ENCODE peak calls at places on chromosomes 13 and 19, in nine cellular contexts. R is progenitor cell of endocrine pancreas, V is prostate gland, G is ascending aorta, O is Peyer's patch, S is mucosa of descending colon, C is upper lobe of left lung, N is GM23338, A is breast epithelium. U is an unnamed sample.

GRCh38 chr13:45063261-45063870 is 56.9 kb upstream of the GTF2F2 start:
- DNase-seq in R (no peak), V (no peak), G (no peak), O (no peak), S (no peak), C (no peak), N (no peak), A (no peak), U (no peak)

GRCh38 chr13:42574011-42574410 is at the start of gene TNFSF11:
- DNase-seq in R (no peak), V (no peak), G (no peak), O (no peak), S (peak), C (no peak), N (peak), A (no peak), U (no peak)

GRCh38 chr19:50313812-50314536 is 15.2 kb downstream of the KCNC3 start:
- DNase-seq in R (no peak), V (no peak), G (no peak), O (no peak), S (no peak), C (no peak), N (peak), A (no peak), U (no peak)

GRCh38 chr19:14369399-14370168 is 11.7 kb upstream of the ADGRE5 start:
- DNase-seq in R (no peak), V (no peak), G (peak), O (peak), S (peak), C (peak), N (no peak), A (peak), U (no peak)

GRCh38 chr13:65985632-65986031 is 1244.5 kb downstream of the PCDH9 start:
- DNase-seq in R (no peak), V (no peak), G (no peak), O (no peak), S (peak), C (no peak), N (peak), A (no peak), U (no peak)

GRCh38 chr13:107208889-107209288 is 641.0 kb upstream of the ARGLU1 start:
- DNase-seq in R (no peak), V (no peak), G (no peak), O (no peak), S (no peak), C (no peak), N (no peak), A (no peak), U (no peak)

GRCh38 chr13:50829896-50830295 is 13.6 kb downstream of the DLEU7 start:
- DNase-seq in R (no peak), V (no peak), G (no peak), O (no peak), S (no peak), C (no peak), N (no peak), A (no peak), U (no peak)

GRCh38 chr19:18263324-18264215 is 10.7 kb downstream of the IQCN start:
- DNase-seq in R (no peak), V (no peak), G (no peak), O (no peak), S (no peak), C (no peak), N (no peak), A (no peak), U (no peak)

GRCh38 chr13:28705734-28706133 is 13.0 kb downstream of the SLC46A3 start:
- DNase-seq in R (no peak), V (no peak), G (no peak), O (no peak), S (no peak), C (no peak), N (no peak), A (no peak), U (no peak)

GRCh38 chr13:50867641-50867952 is 24.1 kb upstream of the DLEU7 start:
- DNase-seq in R (no peak), V (no peak), G (no peak), O (no peak), S (no peak), C (no peak), N (no peak), A (no peak), U (no peak)

GRCh38 chr13:98445340-98446233 is 131.3 kb downstream of the STK24 start:
- DNase-seq in R (peak), V (peak), G (peak), O (peak), S (peak), C (peak), N (peak), A (peak), U (peak)

GRCh38 chr13:111599791-111600190 is 279.3 kb downstream of the TEX29 start:
- DNase-seq in R (no peak), V (no peak), G (no peak), O (no peak), S (no peak), C (no peak), N (no peak), A (no peak), U (no peak)

DNA sequence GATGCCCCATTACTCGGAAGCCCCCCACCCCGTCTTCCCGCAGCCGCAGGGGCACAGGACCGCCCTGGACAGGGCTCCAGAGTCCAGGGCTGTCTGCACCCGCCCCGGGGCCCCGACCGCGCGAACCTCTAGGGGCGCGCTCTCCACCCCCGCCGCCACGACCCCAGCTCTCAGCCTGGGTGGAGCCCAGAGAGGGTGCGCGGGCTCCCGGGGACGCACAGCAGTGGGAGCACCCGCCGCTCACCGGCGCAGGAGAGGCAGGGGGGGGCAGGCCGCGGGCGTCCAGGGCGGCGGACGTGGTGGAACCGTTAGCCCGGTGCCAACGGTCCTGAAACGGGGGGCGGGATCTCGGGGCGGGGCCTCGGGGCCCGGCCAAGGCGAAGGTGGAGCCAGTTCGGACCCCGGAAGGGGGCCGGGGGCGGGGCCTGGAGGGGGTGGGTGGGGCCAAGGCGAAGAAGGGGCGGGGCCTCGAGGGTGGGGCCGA is at the start of gene ATP8B3:
- DNase-seq in R (no peak), V (no peak), G (no peak), O (peak), S (peak), C (no peak), N (peak), A (no peak), U (no peak)
- TF ChIP-seq CTCF in R (peak), V (no peak), G (no peak), O (peak), S (no peak), C (no peak), N (peak), A (no peak), U (peak)

DNA sequence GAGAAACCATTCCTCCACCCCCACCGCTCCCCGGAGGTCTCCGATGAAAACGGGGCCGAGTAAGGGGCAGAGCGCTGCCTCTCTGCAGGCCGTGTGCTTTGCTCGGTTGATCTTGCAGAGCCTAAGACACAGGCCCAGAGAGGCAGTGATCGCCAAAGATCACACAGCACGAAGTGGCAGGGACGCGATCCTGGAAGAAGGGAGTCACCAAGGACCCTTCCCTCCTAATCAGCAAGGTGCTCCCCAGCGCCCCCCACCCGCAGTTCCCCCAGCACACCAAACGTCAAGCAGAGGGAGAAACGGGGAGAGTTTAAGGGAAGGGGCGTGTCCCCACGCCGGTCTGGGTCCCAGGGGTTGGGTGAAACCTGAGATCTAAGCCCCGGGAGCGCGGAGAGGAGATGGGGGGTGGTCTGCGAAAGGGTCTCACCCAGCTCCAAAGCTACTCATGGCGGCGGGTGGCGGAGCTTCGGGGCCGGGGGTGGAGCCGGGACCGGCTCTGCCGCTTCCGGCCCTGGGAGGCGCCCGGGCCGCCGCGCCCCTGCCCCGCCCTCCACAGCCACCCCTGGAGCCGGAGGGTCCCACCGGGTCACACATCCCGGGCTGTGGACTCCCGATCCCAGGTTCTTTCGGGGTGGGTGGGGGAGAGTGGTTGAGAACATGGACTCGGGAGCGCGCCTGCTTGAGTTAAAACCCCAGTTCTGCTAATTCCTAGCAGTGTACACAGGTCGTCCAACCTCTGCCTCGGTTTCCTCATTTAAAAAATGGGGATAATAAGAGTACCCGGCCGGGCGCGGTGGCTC is at the start of gene EML2:
- DNase-seq in R (peak), V (peak), G (peak), O (peak), S (peak), C (peak), N (peak), A (no peak), U (no peak)
- TF ChIP-seq CTCF in R (peak), V (peak), G (no peak), O (no peak), S (no peak), C (no peak), N (peak), A (no peak), U (no peak)

GRCh38 chr13:72151241-72151640 is 284.2 kb upstream of the DACH1 start:
- DNase-seq in R (no peak), V (no peak), G (no peak), O (no peak), S (no peak), C (no peak), N (no peak), A (no peak), U (no peak)
- TF ChIP-seq CTCF in R (no peak), V (no peak), G (no peak), O (no peak), S (no peak), C (no peak), N (no peak), A (no peak), U (no peak)

GRCh38 chr19:33150852-33151518 is 19.1 kb downstream of the WDR88 start:
- DNase-seq in R (no peak), V (no peak), G (no peak), O (no peak), S (no peak), C (no peak), N (no peak), A (no peak), U (no peak)
- TF ChIP-seq CTCF in R (no peak), V (no peak), G (no peak), O (no peak), S (no peak), C (no peak), N (no peak), A (no peak), U (no peak)

GRCh38 chr19:1875646-1876493 is 9.4 kb downstream of the ABHD17A start:
- DNase-seq in R (peak), V (peak), G (peak), O (peak), S (peak), C (peak), N (peak), A (peak), U (peak)
- TF ChIP-seq CTCF in R (no peak), V (peak), G (no peak), O (no peak), S (no peak), C (peak), N (no peak), A (no peak), U (no peak)

GRCh38 chr13:79628463-79628862 is 147.5 kb downstream of the NDFIP2 start:
- DNase-seq in R (no peak), V (no peak), G (no peak), O (no peak), S (no peak), C (no peak), N (no peak), A (no peak), U (no peak)

GRCh38 chr13:79625517-79625916 is 144.6 kb downstream of the NDFIP2 start:
- DNase-seq in R (no peak), V (no peak), G (no peak), O (no peak), S (no peak), C (no peak), N (no peak), A (no peak), U (no peak)

GRCh38 chr13:79637086-79637763 is 156.3 kb downstream of the NDFIP2 start:
- DNase-seq in R (no peak), V (peak), G (no peak), O (no peak), S (no peak), C (no peak), N (no peak), A (no peak), U (no peak)

GRCh38 chr13:79626924-79627323 is 146.0 kb downstream of the NDFIP2 start:
- DNase-seq in R (no peak), V (no peak), G (no peak), O (no peak), S (no peak), C (no peak), N (no peak), A (no peak), U (no peak)

DNA sequence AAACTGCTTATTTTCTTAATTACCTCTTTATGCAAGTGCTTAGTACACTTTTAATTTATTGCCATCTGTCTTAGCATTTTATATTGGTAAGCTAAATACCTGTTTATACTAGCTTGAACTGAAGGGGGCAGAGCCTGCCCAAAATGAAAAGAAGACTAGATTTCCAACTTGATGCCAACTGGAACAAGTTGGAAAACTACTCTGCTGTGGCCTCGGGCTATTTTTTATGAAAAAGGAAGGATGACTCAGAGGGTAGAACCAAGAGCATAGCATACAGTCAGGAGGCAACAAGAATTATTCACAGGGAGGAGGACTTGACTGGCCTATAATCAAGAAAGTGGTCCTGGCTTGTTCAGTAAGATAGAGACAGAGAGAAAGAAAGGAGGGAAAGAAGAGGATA is 150.3 kb downstream of the NDFIP2 start:
- DNase-seq in R (no peak), V (peak), G (no peak), O (no peak), S (no peak), C (no peak), N (peak), A (peak), U (no peak)
- TF ChIP-seq CTCF in R (peak), V (peak), G (no peak), O (no peak), S (no peak), C (no peak), N (peak), A (no peak), U (no peak)

GRCh38 chr13:92307752-92308151 is 909.3 kb downstream of the GPC5 start:
- DNase-seq in R (no peak), V (no peak), G (no peak), O (no peak), S (no peak), C (no peak), N (no peak), A (no peak), U (no peak)
- TF ChIP-seq CTCF in R (no peak), V (no peak), G (no peak), O (no peak), S (no peak), C (no peak), N (no peak), A (no peak), U (no peak)

DNA sequence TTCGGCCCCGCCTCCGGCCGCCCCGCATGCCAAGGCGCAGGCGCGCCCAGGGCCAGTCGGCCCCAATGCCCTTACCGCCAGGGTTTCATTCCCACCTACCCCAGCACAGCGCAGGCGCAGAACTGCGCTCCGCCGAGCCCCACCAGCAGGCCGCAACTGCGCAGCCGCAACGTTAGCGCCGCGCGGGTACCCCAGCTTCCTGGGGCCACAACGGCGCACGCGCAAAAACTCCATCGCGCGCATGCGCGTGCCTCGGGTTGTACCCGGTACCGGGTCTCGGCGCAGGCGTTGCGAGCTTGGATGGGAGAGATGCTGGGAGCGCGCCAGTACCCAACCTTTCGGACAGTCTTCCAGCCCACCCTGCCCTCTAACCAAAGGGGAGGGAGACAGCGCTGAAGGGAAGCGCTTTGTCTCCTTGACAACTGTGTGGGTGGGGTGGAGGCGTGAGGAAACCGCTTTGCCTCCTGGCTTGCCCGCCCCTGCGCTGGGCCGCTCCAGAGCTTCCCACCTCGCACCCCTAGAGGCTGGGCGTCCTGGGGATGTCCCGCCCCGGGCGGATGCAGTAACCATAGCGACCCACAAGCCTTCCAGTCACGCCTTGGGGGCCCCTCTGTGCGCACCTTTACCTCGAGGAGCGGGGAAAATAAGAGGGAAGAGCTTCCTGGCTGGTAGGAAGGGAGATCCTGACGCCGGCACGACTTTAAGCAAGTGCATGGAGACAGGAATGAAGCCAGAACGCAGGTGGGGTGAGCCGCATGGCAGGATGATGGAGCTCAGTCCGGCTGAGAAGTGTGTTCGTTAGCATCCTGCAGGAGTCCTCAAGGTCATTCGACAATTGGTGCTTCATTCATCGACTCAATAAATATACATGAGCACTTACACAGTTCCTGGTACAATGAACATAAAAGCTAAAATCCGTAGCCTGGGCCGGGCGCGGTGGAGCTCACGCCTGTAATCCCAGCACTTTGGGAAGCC is 525 bp upstream of the MYPOP start:
- DNase-seq in R (peak), V (peak), G (peak), O (peak), S (peak), C (peak), N (peak), A (peak), U (peak)
- TF ChIP-seq CTCF in R (peak), V (peak), G (no peak), O (peak), S (no peak), C (peak), N (peak), A (peak), U (no peak)